ENCODE peak calls at places on chromosomes 11 and 22, in ten cellular contexts. One of them, this sample, is unnamed.

GRCh38 chr11:72230764-72231365 is 6.3 kb downstream of the INPPL1 start:
- DNase-seq in Caki2: no peak
- DNase-seq in WTC11: no peak
- DNase-seq in amygdala: no peak
- DNase-seq in activated CD4-positive, alpha-beta T cell treated with anti-CD3 and anti-CD28 coated beads for 1 hour: no peak
- DNase-seq in IMR-90: no peak
- DNase-seq in activated T-cell treated with anti-CD3 and anti-CD28 coated beads, Interleukin-2, amount 50 U/mL, for 72 hours: no peak
- DNase-seq in breast epithelium: no peak
- DNase-seq in GM13977: peak
- DNase-seq in stimulated activated CD8-positive, alpha-beta memory T cell treated with anti-CD3 and anti-CD28 coated beads, Interleukin-4, amount 100 ng/mL, for 4 hours: no peak
- DNase-seq in this sample: no peak

GRCh38 chr22:37750596-37751162 is 53.8 kb downstream of the TRIOBP start:
- DNase-seq in Caki2: no peak
- DNase-seq in WTC11: no peak
- DNase-seq in amygdala: no peak
- DNase-seq in activated CD4-positive, alpha-beta T cell treated with anti-CD3 and anti-CD28 coated beads for 1 hour: no peak
- DNase-seq in IMR-90: no peak
- DNase-seq in activated T-cell treated with anti-CD3 and anti-CD28 coated beads, Interleukin-2, amount 50 U/mL, for 72 hours: no peak
- DNase-seq in breast epithelium: no peak
- DNase-seq in GM13977: no peak
- DNase-seq in stimulated activated CD8-positive, alpha-beta memory T cell treated with anti-CD3 and anti-CD28 coated beads, Interleukin-4, amount 100 ng/mL, for 4 hours: no peak
- DNase-seq in this sample: no peak

GRCh38 chr11:64833509-64833908 is 10.9 kb downstream of the CDC42BPG start:
- DNase-seq in Caki2: no peak
- DNase-seq in WTC11: no peak
- DNase-seq in amygdala: no peak
- DNase-seq in activated CD4-positive, alpha-beta T cell treated with anti-CD3 and anti-CD28 coated beads for 1 hour: no peak
- DNase-seq in IMR-90: no peak
- DNase-seq in activated T-cell treated with anti-CD3 and anti-CD28 coated beads, Interleukin-2, amount 50 U/mL, for 72 hours: no peak
- DNase-seq in breast epithelium: no peak
- DNase-seq in GM13977: no peak
- DNase-seq in stimulated activated CD8-positive, alpha-beta memory T cell treated with anti-CD3 and anti-CD28 coated beads, Interleukin-4, amount 100 ng/mL, for 4 hours: no peak
- DNase-seq in this sample: no peak

GRCh38 chr22:48952256-48953102 is 875.2 kb downstream of the BRD1 start:
- DNase-seq in Caki2: no peak
- DNase-seq in WTC11: no peak
- DNase-seq in amygdala: no peak
- DNase-seq in activated CD4-positive, alpha-beta T cell treated with anti-CD3 and anti-CD28 coated beads for 1 hour: no peak
- DNase-seq in IMR-90: no peak
- DNase-seq in activated T-cell treated with anti-CD3 and anti-CD28 coated beads, Interleukin-2, amount 50 U/mL, for 72 hours: no peak
- DNase-seq in breast epithelium: no peak
- DNase-seq in GM13977: no peak
- DNase-seq in stimulated activated CD8-positive, alpha-beta memory T cell treated with anti-CD3 and anti-CD28 coated beads, Interleukin-4, amount 100 ng/mL, for 4 hours: no peak
- DNase-seq in this sample: no peak

GRCh38 chr11:117076941-117077659 is 21.1 kb downstream of the SIK3 start:
- DNase-seq in Caki2: peak
- DNase-seq in WTC11: no peak
- DNase-seq in amygdala: no peak
- DNase-seq in activated CD4-positive, alpha-beta T cell treated with anti-CD3 and anti-CD28 coated beads for 1 hour: no peak
- DNase-seq in IMR-90: no peak
- DNase-seq in activated T-cell treated with anti-CD3 and anti-CD28 coated beads, Interleukin-2, amount 50 U/mL, for 72 hours: no peak
- DNase-seq in breast epithelium: no peak
- DNase-seq in GM13977: no peak
- DNase-seq in stimulated activated CD8-positive, alpha-beta memory T cell treated with anti-CD3 and anti-CD28 coated beads, Interleukin-4, amount 100 ng/mL, for 4 hours: no peak
- DNase-seq in this sample: no peak

GRCh38 chr11:25769287-25769686 is 562.6 kb upstream of the ANO3 start:
- DNase-seq in Caki2: no peak
- DNase-seq in WTC11: no peak
- DNase-seq in amygdala: no peak
- DNase-seq in activated CD4-positive, alpha-beta T cell treated with anti-CD3 and anti-CD28 coated beads for 1 hour: no peak
- DNase-seq in IMR-90: no peak
- DNase-seq in activated T-cell treated with anti-CD3 and anti-CD28 coated beads, Interleukin-2, amount 50 U/mL, for 72 hours: no peak
- DNase-seq in breast epithelium: no peak
- DNase-seq in GM13977: no peak
- DNase-seq in stimulated activated CD8-positive, alpha-beta memory T cell treated with anti-CD3 and anti-CD28 coated beads, Interleukin-4, amount 100 ng/mL, for 4 hours: no peak
- DNase-seq in this sample: no peak

GRCh38 chr22:46233231-46233630 is 16.9 kb downstream of the CDPF1 start:
- DNase-seq in Caki2: no peak
- DNase-seq in WTC11: no peak
- DNase-seq in amygdala: no peak
- DNase-seq in activated CD4-positive, alpha-beta T cell treated with anti-CD3 and anti-CD28 coated beads for 1 hour: no peak
- DNase-seq in IMR-90: peak
- DNase-seq in activated T-cell treated with anti-CD3 and anti-CD28 coated beads, Interleukin-2, amount 50 U/mL, for 72 hours: no peak
- DNase-seq in breast epithelium: no peak
- DNase-seq in GM13977: no peak
- DNase-seq in stimulated activated CD8-positive, alpha-beta memory T cell treated with anti-CD3 and anti-CD28 coated beads, Interleukin-4, amount 100 ng/mL, for 4 hours: no peak
- DNase-seq in this sample: no peak

GRCh38 chr22:40043086-40043485 is 48.3 kb downstream of the FAM83F start:
- DNase-seq in Caki2: peak
- DNase-seq in WTC11: no peak
- DNase-seq in amygdala: no peak
- DNase-seq in activated CD4-positive, alpha-beta T cell treated with anti-CD3 and anti-CD28 coated beads for 1 hour: no peak
- DNase-seq in IMR-90: no peak
- DNase-seq in activated T-cell treated with anti-CD3 and anti-CD28 coated beads, Interleukin-2, amount 50 U/mL, for 72 hours: no peak
- DNase-seq in breast epithelium: peak
- DNase-seq in GM13977: no peak
- DNase-seq in stimulated activated CD8-positive, alpha-beta memory T cell treated with anti-CD3 and anti-CD28 coated beads, Interleukin-4, amount 100 ng/mL, for 4 hours: no peak
- DNase-seq in this sample: no peak

GRCh38 chr22:41687901-41688364 is 734 bp downstream of the SNU13 start:
- DNase-seq in Caki2: peak
- DNase-seq in WTC11: no peak
- DNase-seq in amygdala: no peak
- DNase-seq in activated CD4-positive, alpha-beta T cell treated with anti-CD3 and anti-CD28 coated beads for 1 hour: no peak
- DNase-seq in IMR-90: peak
- DNase-seq in activated T-cell treated with anti-CD3 and anti-CD28 coated beads, Interleukin-2, amount 50 U/mL, for 72 hours: no peak
- DNase-seq in breast epithelium: no peak
- DNase-seq in GM13977: no peak
- DNase-seq in stimulated activated CD8-positive, alpha-beta memory T cell treated with anti-CD3 and anti-CD28 coated beads, Interleukin-4, amount 100 ng/mL, for 4 hours: no peak
- DNase-seq in this sample: no peak

GRCh38 chr11:133966924-133967598 is 10.3 kb upstream of the IGSF9B start:
- DNase-seq in Caki2: no peak
- DNase-seq in WTC11: peak
- DNase-seq in amygdala: no peak
- DNase-seq in activated CD4-positive, alpha-beta T cell treated with anti-CD3 and anti-CD28 coated beads for 1 hour: peak
- DNase-seq in IMR-90: no peak
- DNase-seq in activated T-cell treated with anti-CD3 and anti-CD28 coated beads, Interleukin-2, amount 50 U/mL, for 72 hours: peak
- DNase-seq in breast epithelium: no peak
- DNase-seq in GM13977: no peak
- DNase-seq in stimulated activated CD8-positive, alpha-beta memory T cell treated with anti-CD3 and anti-CD28 coated beads, Interleukin-4, amount 100 ng/mL, for 4 hours: no peak
- DNase-seq in this sample: peak

GRCh38 chr11:665062-665706 is 28.1 kb downstream of the DRD4 start:
- DNase-seq in Caki2: no peak
- DNase-seq in WTC11: no peak
- DNase-seq in amygdala: no peak
- DNase-seq in activated CD4-positive, alpha-beta T cell treated with anti-CD3 and anti-CD28 coated beads for 1 hour: no peak
- DNase-seq in IMR-90: no peak
- DNase-seq in activated T-cell treated with anti-CD3 and anti-CD28 coated beads, Interleukin-2, amount 50 U/mL, for 72 hours: no peak
- DNase-seq in breast epithelium: no peak
- DNase-seq in GM13977: no peak
- DNase-seq in stimulated activated CD8-positive, alpha-beta memory T cell treated with anti-CD3 and anti-CD28 coated beads, Interleukin-4, amount 100 ng/mL, for 4 hours: no peak
- DNase-seq in this sample: no peak

GRCh38 chr11:12725047-12725862 is 51.0 kb downstream of the TEAD1 start:
- DNase-seq in Caki2: no peak
- DNase-seq in WTC11: no peak
- DNase-seq in amygdala: no peak
- DNase-seq in activated CD4-positive, alpha-beta T cell treated with anti-CD3 and anti-CD28 coated beads for 1 hour: no peak
- DNase-seq in IMR-90: no peak
- DNase-seq in activated T-cell treated with anti-CD3 and anti-CD28 coated beads, Interleukin-2, amount 50 U/mL, for 72 hours: no peak
- DNase-seq in breast epithelium: no peak
- DNase-seq in GM13977: no peak
- DNase-seq in stimulated activated CD8-positive, alpha-beta memory T cell treated with anti-CD3 and anti-CD28 coated beads, Interleukin-4, amount 100 ng/mL, for 4 hours: no peak
- DNase-seq in this sample: no peak

GRCh38 chr11:42239102-42239501 is 779.6 kb upstream of the LRRC4C start:
- DNase-seq in Caki2: no peak
- DNase-seq in WTC11: no peak
- DNase-seq in amygdala: no peak
- DNase-seq in activated CD4-positive, alpha-beta T cell treated with anti-CD3 and anti-CD28 coated beads for 1 hour: no peak
- DNase-seq in IMR-90: no peak
- DNase-seq in activated T-cell treated with anti-CD3 and anti-CD28 coated beads, Interleukin-2, amount 50 U/mL, for 72 hours: no peak
- DNase-seq in breast epithelium: no peak
- DNase-seq in GM13977: no peak
- DNase-seq in stimulated activated CD8-positive, alpha-beta memory T cell treated with anti-CD3 and anti-CD28 coated beads, Interleukin-4, amount 100 ng/mL, for 4 hours: no peak
- DNase-seq in this sample: no peak

GRCh38 chr11:125968363-125968762 is 22.5 kb downstream of the VSIG10L2 start:
- DNase-seq in Caki2: no peak
- DNase-seq in WTC11: no peak
- DNase-seq in amygdala: no peak
- DNase-seq in activated CD4-positive, alpha-beta T cell treated with anti-CD3 and anti-CD28 coated beads for 1 hour: no peak
- DNase-seq in IMR-90: no peak
- DNase-seq in activated T-cell treated with anti-CD3 and anti-CD28 coated beads, Interleukin-2, amount 50 U/mL, for 72 hours: no peak
- DNase-seq in breast epithelium: no peak
- DNase-seq in GM13977: no peak
- DNase-seq in stimulated activated CD8-positive, alpha-beta memory T cell treated with anti-CD3 and anti-CD28 coated beads, Interleukin-4, amount 100 ng/mL, for 4 hours: no peak
- DNase-seq in this sample: no peak

GRCh38 chr11:92154611-92155010 is 70.0 kb upstream of the FAT3 start:
- DNase-seq in Caki2: no peak
- DNase-seq in WTC11: no peak
- DNase-seq in amygdala: no peak
- DNase-seq in activated CD4-positive, alpha-beta T cell treated with anti-CD3 and anti-CD28 coated beads for 1 hour: no peak
- DNase-seq in IMR-90: no peak
- DNase-seq in activated T-cell treated with anti-CD3 and anti-CD28 coated beads, Interleukin-2, amount 50 U/mL, for 72 hours: no peak
- DNase-seq in breast epithelium: no peak
- DNase-seq in GM13977: no peak
- DNase-seq in stimulated activated CD8-positive, alpha-beta memory T cell treated with anti-CD3 and anti-CD28 coated beads, Interleukin-4, amount 100 ng/mL, for 4 hours: no peak
- DNase-seq in this sample: no peak

GRCh38 chr22:28899199-28899853 is 16.0 kb downstream of the ZNRF3 start:
- DNase-seq in Caki2: no peak
- DNase-seq in WTC11: no peak
- DNase-seq in amygdala: no peak
- DNase-seq in activated CD4-positive, alpha-beta T cell treated with anti-CD3 and anti-CD28 coated beads for 1 hour: no peak
- DNase-seq in IMR-90: peak
- DNase-seq in activated T-cell treated with anti-CD3 and anti-CD28 coated beads, Interleukin-2, amount 50 U/mL, for 72 hours: peak
- DNase-seq in breast epithelium: no peak
- DNase-seq in GM13977: no peak
- DNase-seq in stimulated activated CD8-positive, alpha-beta memory T cell treated with anti-CD3 and anti-CD28 coated beads, Interleukin-4, amount 100 ng/mL, for 4 hours: no peak
- DNase-seq in this sample: no peak

GRCh38 chr11:103888541-103888951 is 147.9 kb upstream of the DDI1 start:
- DNase-seq in Caki2: peak
- DNase-seq in WTC11: no peak
- DNase-seq in amygdala: peak
- DNase-seq in activated CD4-positive, alpha-beta T cell treated with anti-CD3 and anti-CD28 coated beads for 1 hour: no peak
- DNase-seq in IMR-90: no peak
- DNase-seq in activated T-cell treated with anti-CD3 and anti-CD28 coated beads, Interleukin-2, amount 50 U/mL, for 72 hours: no peak
- DNase-seq in breast epithelium: no peak
- DNase-seq in GM13977: no peak
- DNase-seq in stimulated activated CD8-positive, alpha-beta memory T cell treated with anti-CD3 and anti-CD28 coated beads, Interleukin-4, amount 100 ng/mL, for 4 hours: no peak
- DNase-seq in this sample: no peak

GRCh38 chr11:91164452-91164822 is 941.6 kb upstream of the CHORDC1 start:
- DNase-seq in Caki2: no peak
- DNase-seq in WTC11: no peak
- DNase-seq in amygdala: no peak
- DNase-seq in activated CD4-positive, alpha-beta T cell treated with anti-CD3 and anti-CD28 coated beads for 1 hour: no peak
- DNase-seq in IMR-90: no peak
- DNase-seq in activated T-cell treated with anti-CD3 and anti-CD28 coated beads, Interleukin-2, amount 50 U/mL, for 72 hours: no peak
- DNase-seq in breast epithelium: no peak
- DNase-seq in GM13977: no peak
- DNase-seq in stimulated activated CD8-positive, alpha-beta memory T cell treated with anti-CD3 and anti-CD28 coated beads, Interleukin-4, amount 100 ng/mL, for 4 hours: no peak
- DNase-seq in this sample: no peak

GRCh38 chr11:107545101-107545514 is 20.4 kb downstream of the ALKBH8 start:
- DNase-seq in Caki2: peak
- DNase-seq in WTC11: no peak
- DNase-seq in amygdala: no peak
- DNase-seq in activated CD4-positive, alpha-beta T cell treated with anti-CD3 and anti-CD28 coated beads for 1 hour: no peak
- DNase-seq in IMR-90: peak
- DNase-seq in activated T-cell treated with anti-CD3 and anti-CD28 coated beads, Interleukin-2, amount 50 U/mL, for 72 hours: no peak
- DNase-seq in breast epithelium: no peak
- DNase-seq in GM13977: no peak
- DNase-seq in stimulated activated CD8-positive, alpha-beta memory T cell treated with anti-CD3 and anti-CD28 coated beads, Interleukin-4, amount 100 ng/mL, for 4 hours: no peak
- DNase-seq in this sample: no peak

GRCh38 chr11:48005878-48006277 is 25.5 kb downstream of the PTPRJ start:
- DNase-seq in Caki2: no peak
- DNase-seq in WTC11: peak
- DNase-seq in amygdala: no peak
- DNase-seq in activated CD4-positive, alpha-beta T cell treated with anti-CD3 and anti-CD28 coated beads for 1 hour: no peak
- DNase-seq in IMR-90: no peak
- DNase-seq in activated T-cell treated with anti-CD3 and anti-CD28 coated beads, Interleukin-2, amount 50 U/mL, for 72 hours: peak
- DNase-seq in breast epithelium: no peak
- DNase-seq in GM13977: no peak
- DNase-seq in stimulated activated CD8-positive, alpha-beta memory T cell treated with anti-CD3 and anti-CD28 coated beads, Interleukin-4, amount 100 ng/mL, for 4 hours: no peak
- DNase-seq in this sample: no peak

GRCh38 chr11:61472282-61472681 is 36.3 kb upstream of the LRRC10B start:
- DNase-seq in Caki2: no peak
- DNase-seq in WTC11: no peak
- DNase-seq in amygdala: no peak
- DNase-seq in activated CD4-positive, alpha-beta T cell treated with anti-CD3 and anti-CD28 coated beads for 1 hour: no peak
- DNase-seq in IMR-90: peak
- DNase-seq in activated T-cell treated with anti-CD3 and anti-CD28 coated beads, Interleukin-2, amount 50 U/mL, for 72 hours: no peak
- DNase-seq in breast epithelium: no peak
- DNase-seq in GM13977: no peak
- DNase-seq in stimulated activated CD8-positive, alpha-beta memory T cell treated with anti-CD3 and anti-CD28 coated beads, Interleukin-4, amount 100 ng/mL, for 4 hours: no peak
- DNase-seq in this sample: no peak

GRCh38 chr11:8354622-8355417 is 91.1 kb upstream of the LMO1 start:
- DNase-seq in Caki2: peak
- DNase-seq in WTC11: no peak
- DNase-seq in amygdala: no peak
- DNase-seq in activated CD4-positive, alpha-beta T cell treated with anti-CD3 and anti-CD28 coated beads for 1 hour: no peak
- DNase-seq in IMR-90: no peak
- DNase-seq in activated T-cell treated with anti-CD3 and anti-CD28 coated beads, Interleukin-2, amount 50 U/mL, for 72 hours: no peak
- DNase-seq in breast epithelium: no peak
- DNase-seq in GM13977: peak
- DNase-seq in stimulated activated CD8-positive, alpha-beta memory T cell treated with anti-CD3 and anti-CD28 coated beads, Interleukin-4, amount 100 ng/mL, for 4 hours: no peak
- DNase-seq in this sample: no peak

GRCh38 chr22:49322231-49322630 is 505.4 kb downstream of the BRD1 start:
- DNase-seq in Caki2: no peak
- DNase-seq in WTC11: no peak
- DNase-seq in amygdala: no peak
- DNase-seq in activated CD4-positive, alpha-beta T cell treated with anti-CD3 and anti-CD28 coated beads for 1 hour: no peak
- DNase-seq in IMR-90: no peak
- DNase-seq in activated T-cell treated with anti-CD3 and anti-CD28 coated beads, Interleukin-2, amount 50 U/mL, for 72 hours: no peak
- DNase-seq in breast epithelium: no peak
- DNase-seq in GM13977: no peak
- DNase-seq in stimulated activated CD8-positive, alpha-beta memory T cell treated with anti-CD3 and anti-CD28 coated beads, Interleukin-4, amount 100 ng/mL, for 4 hours: no peak
- DNase-seq in this sample: no peak

GRCh38 chr22:45864959-45865496 is 111.9 kb downstream of the WNT7B start:
- DNase-seq in Caki2: no peak
- DNase-seq in WTC11: no peak
- DNase-seq in amygdala: no peak
- DNase-seq in activated CD4-positive, alpha-beta T cell treated with anti-CD3 and anti-CD28 coated beads for 1 hour: no peak
- DNase-seq in IMR-90: no peak
- DNase-seq in activated T-cell treated with anti-CD3 and anti-CD28 coated beads, Interleukin-2, amount 50 U/mL, for 72 hours: no peak
- DNase-seq in breast epithelium: no peak
- DNase-seq in GM13977: no peak
- DNase-seq in stimulated activated CD8-positive, alpha-beta memory T cell treated with anti-CD3 and anti-CD28 coated beads, Interleukin-4, amount 100 ng/mL, for 4 hours: no peak
- DNase-seq in this sample: no peak

GRCh38 chr22:43666511-43666910 is 145.6 kb downstream of the EFCAB6 start:
- DNase-seq in Caki2: no peak
- DNase-seq in WTC11: no peak
- DNase-seq in amygdala: no peak
- DNase-seq in activated CD4-positive, alpha-beta T cell treated with anti-CD3 and anti-CD28 coated beads for 1 hour: no peak
- DNase-seq in IMR-90: no peak
- DNase-seq in activated T-cell treated with anti-CD3 and anti-CD28 coated beads, Interleukin-2, amount 50 U/mL, for 72 hours: no peak
- DNase-seq in breast epithelium: no peak
- DNase-seq in GM13977: no peak
- DNase-seq in stimulated activated CD8-positive, alpha-beta memory T cell treated with anti-CD3 and anti-CD28 coated beads, Interleukin-4, amount 100 ng/mL, for 4 hours: no peak
- DNase-seq in this sample: no peak

GRCh38 chr11:60059052-60059451 is 2.6 kb downstream of the MS4A3 start:
- DNase-seq in Caki2: no peak
- DNase-seq in WTC11: no peak
- DNase-seq in amygdala: no peak
- DNase-seq in activated CD4-positive, alpha-beta T cell treated with anti-CD3 and anti-CD28 coated beads for 1 hour: no peak
- DNase-seq in IMR-90: no peak
- DNase-seq in activated T-cell treated with anti-CD3 and anti-CD28 coated beads, Interleukin-2, amount 50 U/mL, for 72 hours: no peak
- DNase-seq in breast epithelium: no peak
- DNase-seq in GM13977: no peak
- DNase-seq in stimulated activated CD8-positive, alpha-beta memory T cell treated with anti-CD3 and anti-CD28 coated beads, Interleukin-4, amount 100 ng/mL, for 4 hours: no peak
- DNase-seq in this sample: no peak

GRCh38 chr11:85941380-85941973 is 86.3 kb downstream of the CCDC83 start:
- DNase-seq in Caki2: no peak
- DNase-seq in WTC11: peak
- DNase-seq in amygdala: no peak
- DNase-seq in activated CD4-positive, alpha-beta T cell treated with anti-CD3 and anti-CD28 coated beads for 1 hour: no peak
- DNase-seq in IMR-90: peak
- DNase-seq in activated T-cell treated with anti-CD3 and anti-CD28 coated beads, Interleukin-2, amount 50 U/mL, for 72 hours: peak
- DNase-seq in breast epithelium: no peak
- DNase-seq in GM13977: peak
- DNase-seq in stimulated activated CD8-positive, alpha-beta memory T cell treated with anti-CD3 and anti-CD28 coated beads, Interleukin-4, amount 100 ng/mL, for 4 hours: no peak
- DNase-seq in this sample: no peak

GRCh38 chr11:111336582-111337256 is 38.4 kb downstream of the POU2AF3 start:
- DNase-seq in Caki2: no peak
- DNase-seq in WTC11: no peak
- DNase-seq in amygdala: no peak
- DNase-seq in activated CD4-positive, alpha-beta T cell treated with anti-CD3 and anti-CD28 coated beads for 1 hour: no peak
- DNase-seq in IMR-90: peak
- DNase-seq in activated T-cell treated with anti-CD3 and anti-CD28 coated beads, Interleukin-2, amount 50 U/mL, for 72 hours: no peak
- DNase-seq in breast epithelium: no peak
- DNase-seq in GM13977: no peak
- DNase-seq in stimulated activated CD8-positive, alpha-beta memory T cell treated with anti-CD3 and anti-CD28 coated beads, Interleukin-4, amount 100 ng/mL, for 4 hours: no peak
- DNase-seq in this sample: no peak